ENCODE peak calls at places on chromosome 6, in four cellular contexts. B is pancreas, R is uterus, L is Peyer's patch. H is an unnamed sample.
A peak's percentile ranks its signal among the peaks of the same experiment; 100 is the strongest.

GRCh38 chr6:136562211-136562610 is 12.0 kb upstream of the MAP7 start:
- DNase-seq in L (no peak), R (no peak), B (no peak), H (no peak)

GRCh38 chr6:146017672-146018071 is 11.2 kb upstream of the GRM1 start:
- DNase-seq in B (no peak), R (no peak), L (no peak), H (no peak)

GRCh38 chr6:166627875-166628849 is 1.1 kb upstream of the RPS6KA2 start:
- DNase-seq in B (peak; percentile 73), R (peak; percentile 76), L (peak; percentile 60), H (peak; percentile 74)

GRCh38 chr6:10347561-10348327 is 67.1 kb downstream of the TFAP2A start:
- DNase-seq in R (no peak), B (no peak), L (no peak), H (no peak)

GRCh38 chr6:13908955-13909381 is 15.8 kb upstream of the RNF182 start:
- DNase-seq in B (peak; percentile 14), L (peak; percentile 22), R (peak; percentile 42), H (no peak)

GRCh38 chr6:3297909-3298308 is 39.2 kb downstream of the PSMG4 start:
- DNase-seq in L (no peak), R (peak; percentile 11), B (no peak), H (no peak)

GRCh38 chr6:117531346-117531745 is 48.9 kb downstream of the DCBLD1 start:
- DNase-seq in L (no peak), R (no peak), B (no peak), H (no peak)

GRCh38 chr6:98041921-98042320 is 758.9 kb upstream of the MMS22L start:
- DNase-seq in R (no peak), B (no peak), L (no peak), H (no peak)

GRCh38 chr6:108736832-108737231 is 111.4 kb upstream of the ARMC2 start:
- DNase-seq in B (no peak), L (no peak), R (peak; percentile 32), H (no peak)

GRCh38 chr6:53437557-53438202 is 88.9 kb upstream of the ELOVL5 start:
- DNase-seq in L (no peak), R (no peak), B (no peak), H (no peak)

GRCh38 chr6:92687278-92687677 is 732.1 kb downstream of the EPHA7 start:
- DNase-seq in B (no peak), R (no peak), L (no peak), H (no peak)

GRCh38 chr6:26296857-26297648 is 67.9 kb upstream of the BTN3A2 start:
- DNase-seq in R (no peak), L (no peak), B (no peak), H (no peak)

GRCh38 chr6:122114733-122115132 is 284.7 kb upstream of the HSF2 start:
- DNase-seq in L (no peak), R (no peak), B (no peak), H (no peak)

GRCh38 chr6:138485005-138485545 is 14.2 kb downstream of the NHSL1 start:
- DNase-seq in B (no peak), L (no peak), R (no peak), H (no peak)

GRCh38 chr6:170522565-170523183 is 30.4 kb downstream of the PSMB1 start:
- DNase-seq in R (no peak), B (no peak), L (no peak), H (no peak)

GRCh38 chr6:12148317-12148801 is 136.2 kb downstream of the HIVEP1 start:
- DNase-seq in R (no peak), L (no peak), B (no peak), H (no peak)

GRCh38 chr6:155829646-155830045 is 374.0 kb upstream of the NOX3 start:
- DNase-seq in B (no peak), L (no peak), R (no peak), H (no peak)

GRCh38 chr6:111899531-111899930 is 26.3 kb upstream of the FYN start:
- DNase-seq in B (no peak), R (no peak), L (no peak), H (no peak)

GRCh38 chr6:41093729-41094128 is 21.0 kb downstream of the NFYA start:
- DNase-seq in B (no peak), L (no peak), R (no peak), H (no peak)

GRCh38 chr6:111852704-111853103 is 20.5 kb downstream of the FYN start:
- DNase-seq in R (no peak), B (no peak), L (no peak), H (no peak)

GRCh38 chr6:127367023-127367375 is 23.6 kb upstream of the ECHDC1 start:
- DNase-seq in L (no peak), R (no peak), B (no peak), H (no peak)

GRCh38 chr6:149563203-149563927 is 2.8 kb upstream of the GINM1 start:
- DNase-seq in L (no peak), R (no peak), B (no peak), H (no peak)

GRCh38 chr6:145423936-145424335 is 311.4 kb downstream of the EPM2A start:
- DNase-seq in R (no peak), B (no peak), L (no peak), H (no peak)

GRCh38 chr6:33772114-33772830 is 16.7 kb downstream of the LEMD2 start:
- DNase-seq in L (no peak), R (no peak), B (no peak), H (no peak)

GRCh38 chr6:47076422-47077344 is 34.6 kb upstream of the ADGRF1 start:
- DNase-seq in R (no peak), L (no peak), B (peak; percentile 15), H (no peak)

GRCh38 chr6:170135821-170136471 is 154.9 kb downstream of the DLL1 start:
- DNase-seq in B (peak; percentile 1), L (no peak), R (no peak), H (no peak)

GRCh38 chr6:20921533-20921932 is 387.3 kb downstream of the CDKAL1 start:
- DNase-seq in L (no peak), B (no peak), R (no peak), H (no peak)

GRCh38 chr6:100035873-100036653 is 42.0 kb upstream of the MCHR2 start:
- DNase-seq in L (no peak), R (no peak), B (no peak), H (no peak)

GRCh38 chr6:161199845-161200244 is 74.0 kb downstream of the AGPAT4 start:
- DNase-seq in B (no peak), L (no peak), R (no peak), H (no peak)

GRCh38 chr6:161204866-161205557 is 68.8 kb downstream of the AGPAT4 start:
- DNase-seq in B (no peak), L (no peak), R (no peak), H (no peak)

GRCh38 chr6:161198781-161199505 is 74.9 kb downstream of the AGPAT4 start:
- DNase-seq in L (no peak), R (no peak), B (no peak), H (no peak)

GRCh38 chr6:161198176-161198575 is 75.7 kb downstream of the AGPAT4 start:
- DNase-seq in L (no peak), R (no peak), B (no peak), H (no peak)

GRCh38 chr6:161200610-161201201 is 73.2 kb downstream of the AGPAT4 start:
- DNase-seq in R (no peak), B (no peak), L (no peak), H (no peak)
- TF ChIP-seq CTCF in R (no peak), B (no peak), L (no peak), H (no peak)

DNA sequence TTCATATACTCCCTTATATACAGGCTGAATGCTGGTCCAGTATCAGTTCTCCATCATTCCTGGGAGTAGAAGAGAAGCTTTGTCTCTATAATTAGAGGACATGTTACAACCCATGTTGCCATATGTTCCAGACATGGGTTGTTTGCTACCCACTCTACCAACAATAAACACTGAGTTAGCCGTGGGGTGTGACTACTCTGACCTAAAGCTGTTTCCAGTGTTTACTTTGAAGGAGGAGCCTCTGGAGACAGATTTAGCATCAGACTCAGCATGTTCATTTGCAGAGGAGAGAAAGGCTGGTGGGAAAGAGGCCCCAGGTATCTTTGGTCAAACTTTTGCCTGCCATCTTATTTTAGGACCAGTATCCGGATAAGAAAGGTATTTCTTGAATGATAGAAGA is 157.9 kb upstream of the SNX9 start:
- DNase-seq in R (no peak), B (no peak), L (no peak), H (no peak)
- H3K9me3 ChIP-seq in R (no peaks in the 10 kb centered on the region), B (no peaks in the 10 kb centered on the region), L (no peaks in the 10 kb centered on the region), H (no peaks in the 10 kb centered on the region)

DNA sequence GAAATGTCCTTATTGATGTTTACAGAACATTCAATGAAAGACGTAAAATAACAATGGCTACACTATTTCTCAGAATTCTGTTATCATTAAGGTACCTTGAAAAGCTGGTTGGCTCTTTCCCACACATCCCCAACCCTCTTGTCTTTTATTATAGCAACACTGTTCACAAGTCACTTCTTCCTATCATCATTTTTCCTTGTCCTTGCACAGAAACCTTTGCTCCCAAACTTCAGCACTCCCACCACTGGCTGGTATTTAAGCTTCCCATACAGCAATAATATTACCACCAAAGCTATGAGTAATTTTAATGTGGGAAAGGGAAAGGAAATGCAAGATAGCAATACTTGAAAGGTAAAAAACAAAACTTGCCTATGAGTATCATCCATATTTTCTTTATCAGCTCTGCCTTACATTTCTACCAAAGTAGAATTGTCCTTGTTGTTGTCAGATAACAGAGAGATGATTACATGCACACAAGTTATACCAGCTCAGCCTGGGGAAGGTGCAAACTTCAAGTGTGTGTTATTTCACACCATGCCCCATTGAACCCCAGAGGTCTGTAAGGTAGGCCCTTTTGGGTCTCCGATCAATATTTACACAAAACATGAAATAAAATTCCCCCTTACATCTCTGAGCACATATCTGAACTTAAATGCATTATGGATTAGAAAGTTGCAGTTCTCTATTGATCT is 32.2 kb downstream of the ARHGAP18 start:
- DNase-seq in L (no peak), B (no peak), R (no peak), H (no peak)
- H3K4me1 ChIP-seq in L (peaks cover 9% of the 10 kb centered on the region), B (peaks cover 59% of the 10 kb centered on the region), R (no peaks in the 10 kb centered on the region), H (no peaks in the 10 kb centered on the region)

DNA sequence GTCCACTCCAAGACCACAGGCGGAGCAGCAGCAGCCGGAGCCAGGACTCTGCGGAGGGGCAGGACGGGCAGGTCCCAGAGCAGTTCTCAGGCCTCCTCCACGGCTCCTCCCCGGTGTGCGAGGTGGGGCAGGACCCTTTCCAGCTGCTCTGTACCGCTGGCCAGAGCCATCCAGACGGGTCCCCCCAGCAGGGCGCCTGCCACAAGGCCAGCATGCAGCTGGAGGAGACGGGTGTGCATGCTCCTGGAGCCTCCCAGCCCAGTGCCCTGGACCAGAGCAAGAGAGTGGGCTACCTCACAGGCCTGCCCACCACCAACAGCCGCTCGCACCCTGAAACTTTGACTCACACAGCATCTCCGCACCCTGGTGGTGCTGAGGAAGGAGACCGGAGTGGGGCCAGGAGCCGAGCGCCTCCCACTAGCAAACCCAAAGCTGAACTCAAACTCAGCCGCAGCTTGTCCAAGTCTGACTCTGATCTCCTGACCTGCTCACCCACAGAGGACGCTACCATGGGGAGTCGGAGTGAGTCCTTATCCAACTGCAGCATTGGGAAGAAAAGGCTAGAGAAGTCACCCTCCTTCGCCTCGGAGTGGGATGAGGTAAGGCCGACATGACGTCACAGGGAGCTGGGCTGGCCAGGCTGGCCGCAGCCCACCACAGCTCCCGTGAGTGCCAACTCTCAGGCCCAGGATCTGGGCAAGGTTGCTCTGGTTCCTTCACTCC is 123.5 kb downstream of the TCP11 start:
- DNase-seq in B (no peak), L (no peak), R (peak; percentile 70), H (no peak)
- TF ChIP-seq CTCF in B (no peak), L (no peak), R (no peak), H (no peak)

GRCh38 chr6:140183881-140184280 is 809.4 kb upstream of the CITED2 start:
- DNase-seq in B (no peak), L (no peak), R (no peak), H (no peak)
- H3K9me3 ChIP-seq in B (no peaks in the 10 kb centered on the region), L (no peaks in the 10 kb centered on the region), R (no peaks in the 10 kb centered on the region), H (no peaks in the 10 kb centered on the region)

GRCh38 chr6:151452750-151453427 is 963 bp upstream of the RMND1 start:
- DNase-seq in R (no peak), B (peak; percentile 18), L (no peak), H (no peak)
- H3K4me1 ChIP-seq in R (no peaks in the 10 kb centered on the region), B (peaks cover 19% of the 10 kb centered on the region), L (peaks cover 11% of the 10 kb centered on the region), H (peaks cover 16% of the 10 kb centered on the region)

GRCh38 chr6:17907467-17908229 is 79.8 kb downstream of the KIF13A start:
- DNase-seq in B (no peak), L (peak; percentile 20), R (peak; percentile 80), H (no peak)
- TF ChIP-seq CTCF in B (no peak), L (no peak), R (peak; percentile 6), H (no peak)

H was measured in mucosa of descending colon.